ENCODE peak calls at places on chromosomes 6 and 20, in six cellular contexts. One of them, this sample, is unnamed.

GRCh38 chr6:298233-299049 is 6.2 kb downstream of the DUSP22 start:
- DNase-seq in hypothalamus: no peak
- DNase-seq in ACHN: no peak
- DNase-seq in naive thymus-derived CD8-positive, alpha-beta T cell: no peak
- DNase-seq in GM12865: peak; percentile 56
- DNase-seq in left ventricle myocardium superior: no peak
- DNase-seq in this sample: peak; percentile 41

GRCh38 chr6:170096803-170097504 is 193.9 kb downstream of the DLL1 start:
- DNase-seq in hypothalamus: no peak
- DNase-seq in naive thymus-derived CD8-positive, alpha-beta T cell: no peak
- DNase-seq in ACHN: no peak
- DNase-seq in left ventricle myocardium superior: no peak
- DNase-seq in GM12865: no peak
- DNase-seq in this sample: peak; percentile 2

GRCh38 chr6:53130891-53131290 is 17.8 kb downstream of the GCM1 start:
- DNase-seq in ACHN: no peak
- DNase-seq in naive thymus-derived CD8-positive, alpha-beta T cell: no peak
- DNase-seq in GM12865: no peak
- DNase-seq in hypothalamus: no peak
- DNase-seq in left ventricle myocardium superior: no peak
- DNase-seq in this sample: no peak

GRCh38 chr6:88623531-88623930 is 339.9 kb downstream of the RNGTT start:
- DNase-seq in hypothalamus: no peak
- DNase-seq in naive thymus-derived CD8-positive, alpha-beta T cell: no peak
- DNase-seq in ACHN: no peak
- DNase-seq in left ventricle myocardium superior: no peak
- DNase-seq in GM12865: no peak
- DNase-seq in this sample: no peak

GRCh38 chr6:128242765-128243403 is 277.5 kb downstream of the PTPRK start:
- DNase-seq in left ventricle myocardium superior: no peak
- DNase-seq in hypothalamus: no peak
- DNase-seq in naive thymus-derived CD8-positive, alpha-beta T cell: no peak
- DNase-seq in GM12865: no peak
- DNase-seq in ACHN: no peak
- DNase-seq in this sample: no peak

GRCh38 chr20:44734938-44735337 is 10.7 kb upstream of the KCNK15 start:
- DNase-seq in hypothalamus: no peak
- DNase-seq in GM12865: no peak
- DNase-seq in naive thymus-derived CD8-positive, alpha-beta T cell: no peak
- DNase-seq in ACHN: peak; percentile 87
- DNase-seq in left ventricle myocardium superior: no peak
- DNase-seq in this sample: no peak

GRCh38 chr6:81901589-81901988 is 149.1 kb upstream of the TENT5A start:
- DNase-seq in ACHN: no peak
- DNase-seq in hypothalamus: no peak
- DNase-seq in left ventricle myocardium superior: peak; percentile 67
- DNase-seq in naive thymus-derived CD8-positive, alpha-beta T cell: no peak
- DNase-seq in GM12865: no peak
- DNase-seq in this sample: peak; percentile 23

GRCh38 chr6:37168809-37169457 is 1.0 kb upstream of the PIM1 start:
- DNase-seq in naive thymus-derived CD8-positive, alpha-beta T cell: peak; percentile 16
- DNase-seq in hypothalamus: no peak
- DNase-seq in left ventricle myocardium superior: no peak
- DNase-seq in ACHN: no peak
- DNase-seq in GM12865: peak; percentile 35
- DNase-seq in this sample: no peak

GRCh38 chr6:3841711-3842565 is 7.2 kb upstream of the FAM50B start:
- DNase-seq in GM12865: no peak
- DNase-seq in ACHN: no peak
- DNase-seq in left ventricle myocardium superior: peak; percentile 44
- DNase-seq in hypothalamus: no peak
- DNase-seq in naive thymus-derived CD8-positive, alpha-beta T cell: no peak
- DNase-seq in this sample: no peak

GRCh38 chr6:72619883-72620696 is 1.8 kb upstream of the KCNQ5 start:
- DNase-seq in GM12865: peak; percentile 83
- DNase-seq in naive thymus-derived CD8-positive, alpha-beta T cell: peak; percentile 49
- DNase-seq in ACHN: no peak
- DNase-seq in hypothalamus: peak; percentile 67
- DNase-seq in left ventricle myocardium superior: peak; percentile 40
- DNase-seq in this sample: peak; percentile 21

GRCh38 chr6:87654880-87655454 is 47.1 kb downstream of the AKIRIN2 start:
- DNase-seq in naive thymus-derived CD8-positive, alpha-beta T cell: no peak
- DNase-seq in left ventricle myocardium superior: no peak
- DNase-seq in ACHN: no peak
- DNase-seq in GM12865: no peak
- DNase-seq in hypothalamus: no peak
- DNase-seq in this sample: no peak

GRCh38 chr20:62183426-62184142 is 756 bp downstream of the MTG2 start:
- DNase-seq in hypothalamus: no peak
- DNase-seq in naive thymus-derived CD8-positive, alpha-beta T cell: no peak
- DNase-seq in GM12865: no peak
- DNase-seq in ACHN: peak; percentile 3
- DNase-seq in left ventricle myocardium superior: peak; percentile 17
- DNase-seq in this sample: no peak

GRCh38 chr6:6942826-6943225 is 164.9 kb upstream of the RREB1 start:
- DNase-seq in naive thymus-derived CD8-positive, alpha-beta T cell: no peak
- DNase-seq in GM12865: peak; percentile 24
- DNase-seq in left ventricle myocardium superior: peak; percentile 80
- DNase-seq in ACHN: no peak
- DNase-seq in hypothalamus: peak; percentile 26
- DNase-seq in this sample: peak; percentile 47

GRCh38 chr20:58366016-58366415 is 23.0 kb upstream of the VAPB start:
- DNase-seq in GM12865: no peak
- DNase-seq in ACHN: no peak
- DNase-seq in left ventricle myocardium superior: no peak
- DNase-seq in naive thymus-derived CD8-positive, alpha-beta T cell: no peak
- DNase-seq in hypothalamus: no peak
- DNase-seq in this sample: no peak

GRCh38 chr6:170553686-170554085 is 483 bp upstream of the TBP start:
- DNase-seq in GM12865: no peak
- DNase-seq in ACHN: no peak
- DNase-seq in left ventricle myocardium superior: no peak
- DNase-seq in naive thymus-derived CD8-positive, alpha-beta T cell: peak; percentile 14
- DNase-seq in hypothalamus: peak; percentile 60
- DNase-seq in this sample: no peak

GRCh38 chr20:40692240-40693011 is 3.4 kb upstream of the MAFB start:
- DNase-seq in left ventricle myocardium superior: no peak
- DNase-seq in GM12865: no peak
- DNase-seq in ACHN: no peak
- DNase-seq in naive thymus-derived CD8-positive, alpha-beta T cell: no peak
- DNase-seq in hypothalamus: no peak
- DNase-seq in this sample: no peak

GRCh38 chr6:37130704-37131103 is 39.2 kb upstream of the PIM1 start:
- DNase-seq in ACHN: no peak
- DNase-seq in GM12865: no peak
- DNase-seq in hypothalamus: no peak
- DNase-seq in naive thymus-derived CD8-positive, alpha-beta T cell: no peak
- DNase-seq in left ventricle myocardium superior: peak; percentile 39
- DNase-seq in this sample: no peak

GRCh38 chr6:127515794-127516675 is 3.1 kb downstream of the MTCL3 start:
- DNase-seq in left ventricle myocardium superior: peak; percentile 81
- DNase-seq in naive thymus-derived CD8-positive, alpha-beta T cell: peak; percentile 68
- DNase-seq in hypothalamus: peak; percentile 67
- DNase-seq in GM12865: peak; percentile 54
- DNase-seq in ACHN: peak; percentile 84
- DNase-seq in this sample: peak; percentile 69

GRCh38 chr6:138250513-138251247 is 32.4 kb upstream of the PBOV1 start:
- DNase-seq in left ventricle myocardium superior: no peak
- DNase-seq in naive thymus-derived CD8-positive, alpha-beta T cell: no peak
- DNase-seq in GM12865: no peak
- DNase-seq in ACHN: peak; percentile 43
- DNase-seq in hypothalamus: peak; percentile 44
- DNase-seq in this sample: no peak

GRCh38 chr20:38609828-38610227 is 8.2 kb downstream of the ARHGAP40 start:
- DNase-seq in naive thymus-derived CD8-positive, alpha-beta T cell: no peak
- DNase-seq in hypothalamus: no peak
- DNase-seq in left ventricle myocardium superior: no peak
- DNase-seq in ACHN: no peak
- DNase-seq in GM12865: no peak
- DNase-seq in this sample: no peak

GRCh38 chr20:50819344-50819743 is 24.5 kb downstream of the BCAS4 start:
- DNase-seq in left ventricle myocardium superior: no peak
- DNase-seq in naive thymus-derived CD8-positive, alpha-beta T cell: no peak
- DNase-seq in ACHN: no peak
- DNase-seq in GM12865: peak; percentile 89
- DNase-seq in hypothalamus: no peak
- DNase-seq in this sample: no peak

GRCh38 chr6:117919775-117920492 is 12.9 kb downstream of the SLC35F1 start:
- DNase-seq in naive thymus-derived CD8-positive, alpha-beta T cell: no peak
- DNase-seq in left ventricle myocardium superior: peak; percentile 28
- DNase-seq in GM12865: no peak
- DNase-seq in ACHN: no peak
- DNase-seq in hypothalamus: peak; percentile 71
- DNase-seq in this sample: no peak

GRCh38 chr6:150005761-150006651 is 19.3 kb downstream of the RAET1L start:
- DNase-seq in ACHN: no peak
- DNase-seq in GM12865: no peak
- DNase-seq in left ventricle myocardium superior: no peak
- DNase-seq in hypothalamus: no peak
- DNase-seq in naive thymus-derived CD8-positive, alpha-beta T cell: no peak
- DNase-seq in this sample: no peak

GRCh38 chr6:122790740-122791679 is 2.0 kb downstream of the SMPDL3A start:
- DNase-seq in GM12865: no peak
- DNase-seq in naive thymus-derived CD8-positive, alpha-beta T cell: no peak
- DNase-seq in hypothalamus: no peak
- DNase-seq in left ventricle myocardium superior: no peak
- DNase-seq in ACHN: peak; percentile 8
- DNase-seq in this sample: no peak

GRCh38 chr6:167827588-167828324 is 1.0 kb downstream of the AFDN start:
- DNase-seq in naive thymus-derived CD8-positive, alpha-beta T cell: no peak
- DNase-seq in hypothalamus: peak; percentile 28
- DNase-seq in ACHN: peak; percentile 45
- DNase-seq in GM12865: peak; percentile 48
- DNase-seq in left ventricle myocardium superior: peak; percentile 59
- DNase-seq in this sample: peak; percentile 54

GRCh38 chr6:115514656-115515055 is 546.0 kb downstream of the FRK start:
- DNase-seq in ACHN: no peak
- DNase-seq in GM12865: no peak
- DNase-seq in naive thymus-derived CD8-positive, alpha-beta T cell: no peak
- DNase-seq in hypothalamus: no peak
- DNase-seq in left ventricle myocardium superior: no peak
- DNase-seq in this sample: no peak

GRCh38 chr20:44215125-44215524 is 4.6 kb upstream of the OSER1 start:
- DNase-seq in ACHN: peak; percentile 60
- DNase-seq in hypothalamus: peak; percentile 70
- DNase-seq in naive thymus-derived CD8-positive, alpha-beta T cell: peak; percentile 63
- DNase-seq in GM12865: peak; percentile 76
- DNase-seq in left ventricle myocardium superior: peak; percentile 77
- DNase-seq in this sample: peak; percentile 60

GRCh38 chr6:84667252-84668213 is 96.9 kb downstream of the TBX18 start:
- DNase-seq in ACHN: no peak
- DNase-seq in GM12865: no peak
- DNase-seq in hypothalamus: no peak
- DNase-seq in naive thymus-derived CD8-positive, alpha-beta T cell: no peak
- DNase-seq in left ventricle myocardium superior: no peak
- DNase-seq in this sample: no peak

GRCh38 chr6:54525731-54526130 is 217.5 kb downstream of the TINAG start:
- DNase-seq in hypothalamus: no peak
- DNase-seq in GM12865: no peak
- DNase-seq in naive thymus-derived CD8-positive, alpha-beta T cell: no peak
- DNase-seq in ACHN: no peak
- DNase-seq in left ventricle myocardium superior: no peak
- DNase-seq in this sample: no peak

GRCh38 chr6:158408552-158409130 is 96.4 kb downstream of the TULP4 start:
- DNase-seq in left ventricle myocardium superior: peak; percentile 79
- DNase-seq in ACHN: no peak
- DNase-seq in naive thymus-derived CD8-positive, alpha-beta T cell: no peak
- DNase-seq in GM12865: no peak
- DNase-seq in hypothalamus: peak; percentile 61
- DNase-seq in this sample: peak; percentile 66

GRCh38 chr20:25256226-25256859 is 8.5 kb downstream of the PYGB start:
- DNase-seq in hypothalamus: no peak
- DNase-seq in ACHN: no peak
- DNase-seq in naive thymus-derived CD8-positive, alpha-beta T cell: no peak
- DNase-seq in left ventricle myocardium superior: no peak
- DNase-seq in GM12865: no peak
- DNase-seq in this sample: no peak

GRCh38 chr20:58224097-58224496 is 4.4 kb downstream of the ANKRD60 start:
- DNase-seq in GM12865: no peak
- DNase-seq in hypothalamus: no peak
- DNase-seq in ACHN: no peak
- DNase-seq in left ventricle myocardium superior: no peak
- DNase-seq in naive thymus-derived CD8-positive, alpha-beta T cell: no peak
- DNase-seq in this sample: no peak

GRCh38 chr6:167341665-167342655 is 17.1 kb downstream of the TTLL2 start:
- DNase-seq in left ventricle myocardium superior: no peak
- DNase-seq in ACHN: no peak
- DNase-seq in hypothalamus: no peak
- DNase-seq in GM12865: no peak
- DNase-seq in naive thymus-derived CD8-positive, alpha-beta T cell: no peak
- DNase-seq in this sample: no peak

GRCh38 chr6:119858901-119859300 is 509.3 kb upstream of the MAN1A1 start:
- DNase-seq in hypothalamus: no peak
- DNase-seq in naive thymus-derived CD8-positive, alpha-beta T cell: no peak
- DNase-seq in ACHN: no peak
- DNase-seq in GM12865: no peak
- DNase-seq in left ventricle myocardium superior: no peak
- DNase-seq in this sample: no peak

GRCh38 chr20:3871549-3872265 is 17.5 kb upstream of the PANK2 start:
- DNase-seq in hypothalamus: no peak
- DNase-seq in GM12865: no peak
- DNase-seq in ACHN: no peak
- DNase-seq in left ventricle myocardium superior: no peak
- DNase-seq in naive thymus-derived CD8-positive, alpha-beta T cell: no peak
- DNase-seq in this sample: no peak

GRCh38 chr6:43221046-43221773 is 8.1 kb downstream of the DNPH1 start:
- DNase-seq in left ventricle myocardium superior: peak; percentile 29
- DNase-seq in hypothalamus: peak; percentile 50
- DNase-seq in ACHN: no peak
- DNase-seq in naive thymus-derived CD8-positive, alpha-beta T cell: no peak
- DNase-seq in GM12865: no peak
- DNase-seq in this sample: no peak